ENCODE peak calls at places on chromosomes 2 and 18, in seven cellular contexts. One of them, this sample, is unnamed.

GRCh38 chr2:109125595-109126500 is 3.2 kb upstream of the SH3RF3 start:
- DNase-seq in spleen: no peak
- DNase-seq in IMR-90: peak
- DNase-seq in HepG2: peak
- DNase-seq in breast epithelium: no peak
- DNase-seq in ovary: no peak
- DNase-seq in GM12891: no peak
- DNase-seq in this sample: no peak

GRCh38 chr2:85394256-85394655 is 15.9 kb downstream of the CAPG start:
- DNase-seq in spleen: peak
- DNase-seq in IMR-90: no peak
- DNase-seq in HepG2: no peak
- DNase-seq in breast epithelium: peak
- DNase-seq in ovary: no peak
- DNase-seq in GM12891: no peak
- DNase-seq in this sample: no peak

GRCh38 chr2:96685285-96685591 is 42.7 kb downstream of the FER1L5 start:
- DNase-seq in spleen: no peak
- DNase-seq in IMR-90: no peak
- DNase-seq in HepG2: no peak
- DNase-seq in breast epithelium: no peak
- DNase-seq in ovary: peak
- DNase-seq in GM12891: no peak
- DNase-seq in this sample: no peak

GRCh38 chr2:70643715-70644114 is 90.1 kb upstream of the TGFA start:
- DNase-seq in spleen: no peak
- DNase-seq in IMR-90: no peak
- DNase-seq in HepG2: peak
- DNase-seq in breast epithelium: no peak
- DNase-seq in ovary: no peak
- DNase-seq in GM12891: no peak
- DNase-seq in this sample: peak

GRCh38 chr2:216302981-216303676 is 69.2 kb downstream of the MARCHF4 start:
- DNase-seq in spleen: no peak
- DNase-seq in IMR-90: peak
- DNase-seq in HepG2: no peak
- DNase-seq in breast epithelium: no peak
- DNase-seq in ovary: no peak
- DNase-seq in GM12891: no peak
- DNase-seq in this sample: no peak

GRCh38 chr2:71950256-71951066 is 197.2 kb downstream of the CYP26B1 start:
- DNase-seq in spleen: no peak
- DNase-seq in IMR-90: no peak
- DNase-seq in HepG2: no peak
- DNase-seq in breast epithelium: no peak
- DNase-seq in ovary: peak
- DNase-seq in GM12891: no peak
- DNase-seq in this sample: no peak

GRCh38 chr2:2743164-2743571 is 412.1 kb upstream of the MYT1L start:
- DNase-seq in spleen: peak
- DNase-seq in IMR-90: peak
- DNase-seq in HepG2: no peak
- DNase-seq in breast epithelium: no peak
- DNase-seq in ovary: no peak
- DNase-seq in GM12891: no peak
- DNase-seq in this sample: no peak

GRCh38 chr2:8089596-8089995 is 592.3 kb upstream of the ID2 start:
- DNase-seq in spleen: no peak
- DNase-seq in IMR-90: peak
- DNase-seq in HepG2: no peak
- DNase-seq in breast epithelium: no peak
- DNase-seq in ovary: no peak
- DNase-seq in GM12891: no peak
- DNase-seq in this sample: no peak

GRCh38 chr2:201758229-201758628 is 22.5 kb downstream of the ALS2 start:
- DNase-seq in spleen: no peak
- DNase-seq in IMR-90: no peak
- DNase-seq in HepG2: peak
- DNase-seq in breast epithelium: no peak
- DNase-seq in ovary: no peak
- DNase-seq in GM12891: no peak
- DNase-seq in this sample: no peak

GRCh38 chr2:215744514-215744913 is 268.8 kb downstream of the MREG start:
- DNase-seq in spleen: no peak
- DNase-seq in IMR-90: no peak
- DNase-seq in HepG2: no peak
- DNase-seq in breast epithelium: no peak
- DNase-seq in ovary: no peak
- DNase-seq in GM12891: no peak
- DNase-seq in this sample: no peak

GRCh38 chr2:44291281-44292248 is 16.3 kb downstream of the SLC3A1 start:
- DNase-seq in spleen: no peak
- DNase-seq in IMR-90: peak
- DNase-seq in HepG2: peak
- DNase-seq in breast epithelium: no peak
- DNase-seq in ovary: no peak
- DNase-seq in GM12891: no peak
- DNase-seq in this sample: peak

GRCh38 chr18:45007531-45007930 is 326.8 kb downstream of the SETBP1 start:
- DNase-seq in spleen: no peak
- DNase-seq in IMR-90: peak
- DNase-seq in HepG2: no peak
- DNase-seq in breast epithelium: no peak
- DNase-seq in ovary: no peak
- DNase-seq in GM12891: no peak
- DNase-seq in this sample: no peak

GRCh38 chr2:134522856-134523460 is 195.8 kb downstream of the TMEM163 start:
- DNase-seq in spleen: no peak
- DNase-seq in IMR-90: no peak
- DNase-seq in HepG2: no peak
- DNase-seq in breast epithelium: no peak
- DNase-seq in ovary: no peak
- DNase-seq in GM12891: no peak
- DNase-seq in this sample: no peak

GRCh38 chr18:3411327-3411726 is 38.6 kb upstream of the TGIF1 start:
- DNase-seq in spleen: no peak
- DNase-seq in IMR-90: no peak
- DNase-seq in HepG2: no peak
- DNase-seq in breast epithelium: no peak
- DNase-seq in ovary: no peak
- DNase-seq in GM12891: no peak
- DNase-seq in this sample: no peak

GRCh38 chr2:84908948-84909713 is 3.7 kb downstream of the TMSB10 start:
- DNase-seq in spleen: no peak
- DNase-seq in IMR-90: no peak
- DNase-seq in HepG2: no peak
- DNase-seq in breast epithelium: no peak
- DNase-seq in ovary: no peak
- DNase-seq in GM12891: no peak
- DNase-seq in this sample: no peak

GRCh38 chr18:41936471-41937134 is 18.4 kb upstream of the PIK3C3 start:
- DNase-seq in spleen: no peak
- DNase-seq in IMR-90: no peak
- DNase-seq in HepG2: no peak
- DNase-seq in breast epithelium: no peak
- DNase-seq in ovary: no peak
- DNase-seq in GM12891: no peak
- DNase-seq in this sample: no peak

GRCh38 chr2:119756837-119757236 is 2.9 kb upstream of the PTPN4 start:
- DNase-seq in spleen: no peak
- DNase-seq in IMR-90: peak
- DNase-seq in HepG2: peak
- DNase-seq in breast epithelium: no peak
- DNase-seq in ovary: peak
- DNase-seq in GM12891: no peak
- DNase-seq in this sample: peak

GRCh38 chr18:8121091-8121490 is 488.1 kb upstream of the RAB12 start:
- DNase-seq in spleen: no peak
- DNase-seq in IMR-90: no peak
- DNase-seq in HepG2: no peak
- DNase-seq in breast epithelium: no peak
- DNase-seq in ovary: no peak
- DNase-seq in GM12891: no peak
- DNase-seq in this sample: no peak

GRCh38 chr18:59954746-59955145 is 55.0 kb downstream of the PMAIP1 start:
- DNase-seq in spleen: no peak
- DNase-seq in IMR-90: peak
- DNase-seq in HepG2: peak
- DNase-seq in breast epithelium: no peak
- DNase-seq in ovary: no peak
- DNase-seq in GM12891: no peak
- DNase-seq in this sample: no peak

GRCh38 chr2:138267161-138267901 is 234.2 kb upstream of the SPOPL start:
- DNase-seq in spleen: no peak
- DNase-seq in IMR-90: peak
- DNase-seq in HepG2: no peak
- DNase-seq in breast epithelium: no peak
- DNase-seq in ovary: no peak
- DNase-seq in GM12891: no peak
- DNase-seq in this sample: no peak

GRCh38 chr18:11840493-11840892 is 10.7 kb upstream of the CHMP1B start:
- DNase-seq in spleen: no peak
- DNase-seq in IMR-90: no peak
- DNase-seq in HepG2: peak
- DNase-seq in breast epithelium: no peak
- DNase-seq in ovary: no peak
- DNase-seq in GM12891: no peak
- DNase-seq in this sample: no peak

GRCh38 chr18:11834772-11835171 is 16.4 kb upstream of the CHMP1B start:
- DNase-seq in spleen: no peak
- DNase-seq in IMR-90: no peak
- DNase-seq in HepG2: no peak
- DNase-seq in breast epithelium: no peak
- DNase-seq in ovary: no peak
- DNase-seq in GM12891: no peak
- DNase-seq in this sample: no peak

GRCh38 chr18:11842562-11842961 is 8.7 kb upstream of the CHMP1B start:
- DNase-seq in spleen: no peak
- DNase-seq in IMR-90: no peak
- DNase-seq in HepG2: no peak
- DNase-seq in breast epithelium: no peak
- DNase-seq in ovary: no peak
- DNase-seq in GM12891: no peak
- DNase-seq in this sample: no peak

DNA sequence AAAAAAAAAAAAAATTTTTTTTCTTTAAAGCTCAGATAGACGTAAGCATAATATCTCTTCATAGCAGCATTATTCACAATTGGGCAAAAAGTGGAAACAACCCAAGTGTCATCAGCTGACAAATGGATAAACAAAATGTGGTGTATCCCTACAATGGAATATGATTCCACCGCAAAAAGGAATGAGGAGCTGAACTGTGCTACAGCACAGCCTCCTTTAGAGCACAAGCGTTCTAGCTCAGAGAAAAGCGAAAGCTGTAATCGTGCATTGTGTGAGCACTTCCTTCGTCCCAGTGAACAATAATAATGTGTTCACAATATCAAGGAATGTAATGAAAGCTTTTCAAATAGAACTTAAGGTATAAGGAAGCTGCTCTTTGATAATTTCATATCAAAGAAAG is 11.7 kb upstream of the CHMP1B start:
- DNase-seq in spleen: no peak
- DNase-seq in IMR-90: no peak
- DNase-seq in HepG2: no peak
- DNase-seq in breast epithelium: no peak
- DNase-seq in ovary: no peak
- DNase-seq in GM12891: no peak
- DNase-seq in this sample: no peak
- TF ChIP-seq POLR2A in spleen: no peak
- TF ChIP-seq POLR2A in IMR-90: no peak
- TF ChIP-seq POLR2A in HepG2: no peak
- TF ChIP-seq POLR2A in breast epithelium: no peak
- TF ChIP-seq POLR2A in ovary: no peak
- TF ChIP-seq POLR2A in GM12891: no peak
- TF ChIP-seq POLR2A in this sample: no peak

DNA sequence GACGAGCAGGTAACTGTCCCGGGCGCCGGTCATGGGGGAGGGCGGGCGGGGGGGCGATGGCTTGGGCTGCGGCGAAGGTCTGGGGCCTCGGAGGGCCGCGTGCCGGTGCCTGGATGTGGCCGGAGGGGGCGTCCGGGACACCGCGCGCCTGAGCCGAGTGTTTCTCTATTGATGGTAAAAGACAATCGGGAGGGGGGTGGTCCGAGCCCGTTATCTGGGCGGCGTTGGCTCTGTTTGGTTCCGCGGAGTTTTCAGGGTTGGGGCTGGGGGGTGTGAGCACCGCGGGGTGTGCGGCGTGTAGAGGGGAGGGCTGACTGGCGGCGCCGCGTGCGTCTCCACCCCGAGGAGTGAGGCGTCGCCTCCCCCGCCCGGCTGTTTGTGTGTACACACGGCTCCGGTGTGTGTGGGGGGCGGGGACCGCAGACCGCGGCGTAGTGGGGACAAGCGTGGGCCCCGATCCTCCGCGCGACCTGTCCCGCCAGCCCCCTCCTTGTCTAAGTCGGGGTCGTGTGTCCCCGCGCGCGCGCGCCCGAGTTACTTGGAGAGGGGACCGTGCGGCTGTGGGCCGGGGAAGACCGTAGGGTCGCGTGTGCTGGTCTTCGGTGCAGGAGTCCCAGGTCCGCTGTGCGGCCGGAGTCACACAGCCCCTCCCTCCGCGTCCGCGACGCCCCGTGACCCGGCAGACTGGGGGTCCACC is 1.6 kb downstream of the CTIF start:
- DNase-seq in spleen: peak
- DNase-seq in IMR-90: peak
- DNase-seq in HepG2: peak
- DNase-seq in breast epithelium: peak
- DNase-seq in ovary: peak
- DNase-seq in GM12891: peak
- DNase-seq in this sample: peak
- TF ChIP-seq POLR2A in spleen: no peak
- TF ChIP-seq POLR2A in IMR-90: no peak
- TF ChIP-seq POLR2A in HepG2: no peak
- TF ChIP-seq POLR2A in breast epithelium: no peak
- TF ChIP-seq POLR2A in ovary: no peak
- TF ChIP-seq POLR2A in GM12891: no peak
- TF ChIP-seq POLR2A in this sample: no peak

DNA sequence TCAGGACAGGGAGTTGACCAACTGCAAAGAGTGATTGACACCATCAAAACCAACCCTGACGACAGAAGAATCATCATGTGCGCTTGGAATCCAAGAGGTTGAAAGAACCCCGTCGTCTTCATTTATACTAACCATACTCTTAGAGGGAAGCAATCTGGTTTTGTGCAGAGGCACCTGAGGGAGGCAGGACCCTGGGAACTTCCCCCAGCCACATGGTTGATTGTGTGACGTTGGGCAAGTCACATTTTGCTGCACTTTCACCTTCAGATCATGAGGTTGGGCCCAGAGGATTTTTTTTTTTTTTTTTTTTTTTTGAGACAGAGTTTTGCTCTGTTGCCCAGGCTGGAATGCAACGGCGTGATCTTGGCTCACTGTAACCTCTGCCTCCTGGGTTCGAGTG is 11.6 kb downstream of the TYMS start:
- DNase-seq in spleen: no peak
- DNase-seq in IMR-90: no peak
- DNase-seq in HepG2: no peak
- DNase-seq in breast epithelium: no peak
- DNase-seq in ovary: no peak
- DNase-seq in GM12891: no peak
- DNase-seq in this sample: no peak
- TF ChIP-seq POLR2A in spleen: no peak
- TF ChIP-seq POLR2A in IMR-90: no peak
- TF ChIP-seq POLR2A in HepG2: no peak
- TF ChIP-seq POLR2A in breast epithelium: no peak
- TF ChIP-seq POLR2A in ovary: no peak
- TF ChIP-seq POLR2A in GM12891: no peak
- TF ChIP-seq POLR2A in this sample: no peak

GRCh38 chr2:182069416-182069815 is 83.8 kb downstream of the PPP1R1C start:
- DNase-seq in spleen: no peak
- DNase-seq in IMR-90: no peak
- DNase-seq in HepG2: no peak
- DNase-seq in breast epithelium: no peak
- DNase-seq in ovary: no peak
- DNase-seq in GM12891: no peak
- DNase-seq in this sample: no peak
- TF ChIP-seq POLR2A in spleen: no peak
- TF ChIP-seq POLR2A in IMR-90: no peak
- TF ChIP-seq POLR2A in HepG2: no peak
- TF ChIP-seq POLR2A in breast epithelium: no peak
- TF ChIP-seq POLR2A in ovary: no peak
- TF ChIP-seq POLR2A in GM12891: no peak
- TF ChIP-seq POLR2A in this sample: no peak

This sample was measured in erythroblast.